ENCODE peak calls at places on chromosomes 16 and 17, in six cellular contexts. Q, V, W, N, Y and O are unnamed samples.

GRCh38 chr16:72224260-72224768 is 52.4 kb upstream of the PMFBP1 start:
- DNase-seq in Q (no peak), V (no peak), W (no peak), N (no peak), Y (no peak), O (no peak)

GRCh38 chr17:57257911-57258885 is 1.9 kb downstream of the MSI2 start:
- DNase-seq in Q (no peak), V (no peak), W (no peak), N (no peak), Y (no peak), O (no peak)

GRCh38 chr16:66220766-66221165 is 145.7 kb upstream of the CDH5 start:
- DNase-seq in Q (no peak), V (no peak), W (no peak), N (no peak), Y (peak), O (no peak)

GRCh38 chr17:43945074-43945824 is 3.0 kb upstream of the PPY start:
- DNase-seq in Q (no peak), V (no peak), W (no peak), N (no peak), Y (no peak), O (no peak)

GRCh38 chr16:72372082-72372615 is 200.2 kb upstream of the PMFBP1 start:
- DNase-seq in Q (no peak), V (no peak), W (no peak), N (no peak), Y (no peak), O (no peak)

GRCh38 chr17:43367588-43368242 is 31.1 kb upstream of the ARL4D start:
- DNase-seq in Q (peak), V (peak), W (no peak), N (peak), Y (no peak), O (no peak)

GRCh38 chr16:2364638-2365210 is 24.2 kb upstream of the ABCA3 start:
- DNase-seq in Q (no peak), V (no peak), W (no peak), N (no peak), Y (no peak), O (no peak)

GRCh38 chr17:7479389-7480192 is at the start of gene ZBTB4:
- DNase-seq in Q (peak), V (peak), W (peak), N (peak), Y (peak), O (peak)

GRCh38 chr16:66695935-66696668 is 441 bp downstream of the CMTM4 start:
- DNase-seq in Q (peak), V (peak), W (peak), N (peak), Y (peak), O (peak)

GRCh38 chr17:5629133-5629532 is 44.8 kb upstream of the NLRP1 start:
- DNase-seq in Q (no peak), V (no peak), W (no peak), N (no peak), Y (no peak), O (no peak)

GRCh38 chr17:7177210-7177953 is 1.8 kb downstream of the ASGR1 start:
- DNase-seq in Q (peak), V (peak), W (no peak), N (peak), Y (peak), O (peak)

GRCh38 chr17:17741346-17742023 is 60.2 kb downstream of the RAI1 start:
- DNase-seq in Q (peak), V (peak), W (no peak), N (no peak), Y (no peak), O (no peak)

GRCh38 chr17:6608321-6608720 is 32.2 kb downstream of the KIAA0753 start:
- DNase-seq in Q (no peak), V (no peak), W (no peak), N (peak), Y (no peak), O (no peak)

GRCh38 chr16:65314246-65315003 is 192.6 kb upstream of the CDH11 start:
- DNase-seq in Q (no peak), V (no peak), W (no peak), N (no peak), Y (no peak), O (no peak)

GRCh38 chr17:3603119-3603869 is 5.9 kb downstream of the TRPV1 start:
- DNase-seq in Q (no peak), V (no peak), W (no peak), N (peak), Y (no peak), O (no peak)

GRCh38 chr16:89922884-89923639 is at the start of gene TUBB3:
- DNase-seq in Q (peak), V (peak), W (peak), N (peak), Y (no peak), O (peak)

GRCh38 chr17:79287743-79288142 is 213.1 kb downstream of the ENGASE start:
- DNase-seq in Q (no peak), V (no peak), W (peak), N (no peak), Y (no peak), O (no peak)

GRCh38 chr17:17416007-17416399 is 60.8 kb upstream of the MED9 start:
- DNase-seq in Q (peak), V (peak), W (no peak), N (peak), Y (no peak), O (no peak)

GRCh38 chr16:9816644-9817043 is 365.6 kb downstream of the GRIN2A start:
- DNase-seq in Q (no peak), V (no peak), W (no peak), N (no peak), Y (no peak), O (no peak)

GRCh38 chr16:11386791-11387546 is 41.7 kb downstream of the RMI2 start:
- DNase-seq in Q (peak), V (peak), W (peak), N (no peak), Y (peak), O (peak)

GRCh38 chr16:31181102-31181830 is 1.3 kb downstream of the FUS start:
- DNase-seq in Q (no peak), V (no peak), W (no peak), N (peak), Y (peak), O (no peak)

GRCh38 chr17:37358098-37358829 is 17.5 kb upstream of the C17orf78 start:
- DNase-seq in Q (peak), V (peak), W (no peak), N (peak), Y (no peak), O (peak)

GRCh38 chr17:64709481-64709880 is 47.4 kb upstream of the SMURF2 start:
- DNase-seq in Q (no peak), V (no peak), W (no peak), N (no peak), Y (no peak), O (no peak)

GRCh38 chr16:56424404-56424765 is 960 bp downstream of the AMFR start:
- DNase-seq in Q (no peak), V (no peak), W (no peak), N (peak), Y (no peak), O (no peak)

GRCh38 chr16:71339481-71340171 is 18.9 kb upstream of the CALB2 start:
- DNase-seq in Q (no peak), V (no peak), W (no peak), N (peak), Y (no peak), O (no peak)

GRCh38 chr16:77618011-77618410 is 104.3 kb upstream of the NUDT7 start:
- DNase-seq in Q (no peak), V (no peak), W (no peak), N (no peak), Y (no peak), O (no peak)

GRCh38 chr17:50499270-50499669 is 9.0 kb upstream of the MYCBPAP start:
- DNase-seq in Q (no peak), V (no peak), W (no peak), N (no peak), Y (no peak), O (no peak)

GRCh38 chr17:35183332-35183731 is 10.9 kb downstream of the SLC35G3 start:
- DNase-seq in Q (no peak), V (no peak), W (no peak), N (no peak), Y (no peak), O (no peak)

GRCh38 chr16:47175152-47175551 is 31.4 kb upstream of the NETO2 start:
- DNase-seq in Q (no peak), V (no peak), W (no peak), N (no peak), Y (no peak), O (no peak)
- TF ChIP-seq CTCF in Q (no peak), V (no peak), W (no peak), N (no peak), Y (no peak), O (no peak)

GRCh38 chr17:81909966-81910839 is 996 bp downstream of the PCYT2 start:
- DNase-seq in Q (no peak), V (no peak), W (no peak), N (no peak), Y (no peak), O (peak)
- TF ChIP-seq CTCF in Q (no peak), V (no peak), W (no peak), N (no peak), Y (no peak), O (no peak)

DNA sequence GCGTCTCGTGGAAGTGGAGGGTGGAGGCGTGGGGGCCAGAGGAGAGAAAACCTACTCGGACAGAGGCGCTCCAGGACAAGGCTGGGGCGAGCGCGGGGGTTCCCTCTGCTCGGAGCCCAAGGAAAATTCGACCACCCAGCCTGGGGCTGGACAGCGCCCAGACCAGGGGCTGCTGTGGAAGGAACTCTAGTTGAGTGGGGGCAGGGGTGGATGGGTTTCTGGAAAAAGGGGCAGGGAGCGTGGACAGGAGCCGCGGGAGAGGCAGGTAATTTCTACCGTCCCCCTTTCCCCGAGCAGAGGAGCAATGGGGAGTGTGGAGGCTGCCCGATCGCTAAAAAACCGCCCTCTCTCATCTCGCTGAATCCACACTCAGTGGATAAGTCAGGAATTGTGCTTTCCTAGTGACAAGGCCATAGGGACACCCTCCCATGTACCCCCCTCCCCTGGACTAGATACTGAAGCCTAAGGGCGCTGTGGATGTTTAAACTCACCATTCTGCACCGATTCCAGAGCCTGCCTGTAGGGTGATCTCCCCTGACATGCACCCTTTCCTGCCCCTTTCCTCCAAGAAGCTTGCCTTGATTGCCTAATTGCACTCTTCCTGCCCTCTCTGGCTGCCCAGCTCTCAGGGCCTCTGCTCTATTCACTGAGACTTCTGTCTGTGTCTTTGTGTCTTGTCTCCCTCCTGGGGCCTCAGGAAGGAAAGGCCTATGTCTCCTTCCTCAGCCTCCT is 90.7 kb upstream of the TMEM97 start:
- DNase-seq in Q (peak), V (no peak), W (no peak), N (no peak), Y (peak), O (no peak)
- TF ChIP-seq CTCF in Q (peak), V (peak), W (no peak), N (no peak), Y (no peak), O (peak)

GRCh38 chr16:4330277-4330882 is 14.5 kb downstream of the GLIS2 start:
- DNase-seq in Q (peak), V (peak), W (peak), N (no peak), Y (peak), O (peak)

GRCh38 chr16:4328580-4329353 is 12.9 kb downstream of the GLIS2 start:
- DNase-seq in Q (no peak), V (no peak), W (no peak), N (no peak), Y (no peak), O (no peak)

GRCh38 chr16:4329354-4329775 is 13.5 kb downstream of the GLIS2 start:
- DNase-seq in Q (no peak), V (no peak), W (no peak), N (no peak), Y (no peak), O (no peak)

GRCh38 chr16:4327386-4327781 is 11.5 kb downstream of the GLIS2 start:
- DNase-seq in Q (no peak), V (no peak), W (no peak), N (no peak), Y (no peak), O (no peak)

GRCh38 chr16:4327782-4328579 is 12.1 kb downstream of the GLIS2 start:
- DNase-seq in Q (peak), V (peak), W (peak), N (no peak), Y (peak), O (peak)
- TF ChIP-seq CTCF in Q (peak), V (peak), W (peak), N (peak), Y (no peak), O (peak)

GRCh38 chr17:40447148-40447644 is 3.9 kb downstream of the IGFBP4 start:
- DNase-seq in Q (no peak), V (no peak), W (no peak), N (no peak), Y (no peak), O (no peak)

GRCh38 chr17:40443196-40443987 is at the start of gene IGFBP4:
- DNase-seq in Q (peak), V (peak), W (peak), N (peak), Y (peak), O (peak)

GRCh38 chr17:40442392-40443195 is 656 bp upstream of the IGFBP4 start:
- DNase-seq in Q (peak), V (no peak), W (peak), N (no peak), Y (no peak), O (no peak)

GRCh38 chr17:40445769-40446468 is 2.7 kb downstream of the IGFBP4 start:
- DNase-seq in Q (no peak), V (no peak), W (no peak), N (no peak), Y (no peak), O (no peak)

DNA sequence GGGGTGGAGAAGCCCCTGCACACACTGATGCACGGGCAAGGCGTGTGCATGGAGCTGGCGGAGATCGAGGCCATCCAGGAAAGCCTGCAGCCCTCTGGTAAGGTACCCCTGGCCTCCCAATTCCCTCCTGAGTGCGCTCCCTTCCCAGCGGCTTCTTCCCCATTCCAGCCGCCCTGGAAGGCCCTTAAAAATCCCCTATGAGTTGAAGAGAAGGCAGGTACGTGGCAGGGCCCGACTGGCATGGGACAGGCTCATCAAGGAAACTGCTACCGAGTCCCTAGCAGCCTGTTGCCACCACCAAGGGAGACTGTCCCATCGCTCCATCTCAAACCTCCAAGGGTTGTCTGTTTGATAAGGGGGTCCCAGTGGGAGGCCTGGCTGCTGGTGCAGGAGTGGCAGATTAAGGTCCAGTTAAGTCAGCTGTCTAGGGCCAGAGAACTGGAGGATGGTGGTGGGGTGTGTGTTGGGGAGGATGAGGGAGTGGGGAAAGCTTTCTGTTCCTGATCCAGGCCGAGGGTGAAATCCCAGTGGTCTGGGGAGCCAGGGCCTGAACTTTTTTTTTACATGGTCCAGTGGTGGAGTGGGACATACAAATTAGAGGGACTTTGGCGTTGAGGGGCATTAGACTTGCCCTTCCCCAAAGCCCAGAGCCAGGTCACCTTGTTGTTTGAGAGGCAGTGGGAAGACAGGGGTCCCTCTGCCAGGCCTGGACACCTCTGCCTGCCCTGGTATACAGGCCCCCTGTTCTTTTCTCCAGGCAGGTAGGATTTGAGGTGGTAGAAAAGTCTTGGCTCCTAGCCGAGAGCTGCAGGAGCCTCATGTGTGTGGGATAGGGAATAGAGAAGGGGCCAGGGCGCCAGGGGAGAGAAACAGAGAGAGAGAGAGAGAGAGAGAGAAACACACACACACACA is 994 bp downstream of the IGFBP4 start:
- DNase-seq in Q (no peak), V (no peak), W (peak), N (no peak), Y (no peak), O (no peak)
- TF ChIP-seq CTCF in Q (no peak), V (no peak), W (no peak), N (peak), Y (no peak), O (no peak)